ENCODE peak calls at places on chromosomes 2 and 18, in four cellular contexts. One of them, this sample, is unnamed.

GRCh38 chr2:102114851-102115497 is 27.6 kb upstream of the IL1R1 start:
- DNase-seq in activated B cell treated with CpG ODN at 0.5 μM for 24 hours: no peak
- DNase-seq in stimulated activated CD4-positive, alpha-beta T cell treated with anti-CD3 and anti-CD28 coated beads, Interleukin-2, amount 100 ng/mL, for 24 hours: no peak
- DNase-seq in heart left ventricle: no peak
- DNase-seq in this sample: no peak

GRCh38 chr2:60339286-60339685 is 214.2 kb downstream of the BCL11A start:
- DNase-seq in activated B cell treated with CpG ODN at 0.5 μM for 24 hours: no peak
- DNase-seq in stimulated activated CD4-positive, alpha-beta T cell treated with anti-CD3 and anti-CD28 coated beads, Interleukin-2, amount 100 ng/mL, for 24 hours: no peak
- DNase-seq in heart left ventricle: no peak
- DNase-seq in this sample: no peak

GRCh38 chr2:223797811-223798721 is 39.3 kb downstream of the AP1S3 start:
- DNase-seq in activated B cell treated with CpG ODN at 0.5 μM for 24 hours: no peak
- DNase-seq in stimulated activated CD4-positive, alpha-beta T cell treated with anti-CD3 and anti-CD28 coated beads, Interleukin-2, amount 100 ng/mL, for 24 hours: no peak
- DNase-seq in heart left ventricle: no peak
- DNase-seq in this sample: no peak

GRCh38 chr2:232398293-232399034 is 8.2 kb upstream of the ALPG start:
- DNase-seq in activated B cell treated with CpG ODN at 0.5 μM for 24 hours: no peak
- DNase-seq in stimulated activated CD4-positive, alpha-beta T cell treated with anti-CD3 and anti-CD28 coated beads, Interleukin-2, amount 100 ng/mL, for 24 hours: no peak
- DNase-seq in heart left ventricle: no peak
- DNase-seq in this sample: no peak

GRCh38 chr18:1511619-1512311 is 607.1 kb downstream of the ADCYAP1 start:
- DNase-seq in activated B cell treated with CpG ODN at 0.5 μM for 24 hours: no peak
- DNase-seq in stimulated activated CD4-positive, alpha-beta T cell treated with anti-CD3 and anti-CD28 coated beads, Interleukin-2, amount 100 ng/mL, for 24 hours: no peak
- DNase-seq in heart left ventricle: no peak
- DNase-seq in this sample: no peak

GRCh38 chr2:19675003-19675629 is 226.7 kb downstream of the TTC32 start:
- DNase-seq in activated B cell treated with CpG ODN at 0.5 μM for 24 hours: no peak
- DNase-seq in stimulated activated CD4-positive, alpha-beta T cell treated with anti-CD3 and anti-CD28 coated beads, Interleukin-2, amount 100 ng/mL, for 24 hours: no peak
- DNase-seq in heart left ventricle: no peak
- DNase-seq in this sample: no peak

GRCh38 chr2:72985891-72986683 is 68.8 kb downstream of the EMX1 start:
- DNase-seq in activated B cell treated with CpG ODN at 0.5 μM for 24 hours: no peak
- DNase-seq in stimulated activated CD4-positive, alpha-beta T cell treated with anti-CD3 and anti-CD28 coated beads, Interleukin-2, amount 100 ng/mL, for 24 hours: no peak
- DNase-seq in heart left ventricle: no peak
- DNase-seq in this sample: no peak

GRCh38 chr2:96977631-96978195 is 8.7 kb downstream of the FAM178B start:
- DNase-seq in activated B cell treated with CpG ODN at 0.5 μM for 24 hours: no peak
- DNase-seq in stimulated activated CD4-positive, alpha-beta T cell treated with anti-CD3 and anti-CD28 coated beads, Interleukin-2, amount 100 ng/mL, for 24 hours: no peak
- DNase-seq in heart left ventricle: no peak
- DNase-seq in this sample: no peak

GRCh38 chr18:39796413-39796812 is 2158.6 kb upstream of the PIK3C3 start:
- DNase-seq in activated B cell treated with CpG ODN at 0.5 μM for 24 hours: no peak
- DNase-seq in stimulated activated CD4-positive, alpha-beta T cell treated with anti-CD3 and anti-CD28 coated beads, Interleukin-2, amount 100 ng/mL, for 24 hours: no peak
- DNase-seq in heart left ventricle: no peak
- DNase-seq in this sample: no peak

GRCh38 chr18:48795696-48796095 is 155.1 kb downstream of the SMAD7 start:
- DNase-seq in activated B cell treated with CpG ODN at 0.5 μM for 24 hours: no peak
- DNase-seq in stimulated activated CD4-positive, alpha-beta T cell treated with anti-CD3 and anti-CD28 coated beads, Interleukin-2, amount 100 ng/mL, for 24 hours: no peak
- DNase-seq in heart left ventricle: no peak
- DNase-seq in this sample: no peak

GRCh38 chr2:30503692-30504076 is 56.6 kb downstream of the LCLAT1 start:
- DNase-seq in activated B cell treated with CpG ODN at 0.5 μM for 24 hours: no peak
- DNase-seq in stimulated activated CD4-positive, alpha-beta T cell treated with anti-CD3 and anti-CD28 coated beads, Interleukin-2, amount 100 ng/mL, for 24 hours: no peak
- DNase-seq in heart left ventricle: no peak
- DNase-seq in this sample: no peak

GRCh38 chr2:29123584-29124349 is 8.6 kb downstream of the CLIP4 start:
- DNase-seq in activated B cell treated with CpG ODN at 0.5 μM for 24 hours: no peak
- DNase-seq in stimulated activated CD4-positive, alpha-beta T cell treated with anti-CD3 and anti-CD28 coated beads, Interleukin-2, amount 100 ng/mL, for 24 hours: peak
- DNase-seq in heart left ventricle: no peak
- DNase-seq in this sample: no peak

GRCh38 chr2:38907743-38908562 is 18.3 kb downstream of the ARHGEF33 start:
- DNase-seq in activated B cell treated with CpG ODN at 0.5 μM for 24 hours: no peak
- DNase-seq in stimulated activated CD4-positive, alpha-beta T cell treated with anti-CD3 and anti-CD28 coated beads, Interleukin-2, amount 100 ng/mL, for 24 hours: peak
- DNase-seq in heart left ventricle: no peak
- DNase-seq in this sample: no peak

GRCh38 chr18:68428026-68428425 is 286.9 kb downstream of the TMX3 start:
- DNase-seq in activated B cell treated with CpG ODN at 0.5 μM for 24 hours: no peak
- DNase-seq in stimulated activated CD4-positive, alpha-beta T cell treated with anti-CD3 and anti-CD28 coated beads, Interleukin-2, amount 100 ng/mL, for 24 hours: no peak
- DNase-seq in heart left ventricle: peak
- DNase-seq in this sample: peak

GRCh38 chr2:84393829-84394228 is 65.3 kb downstream of the SUCLG1 start:
- DNase-seq in activated B cell treated with CpG ODN at 0.5 μM for 24 hours: no peak
- DNase-seq in stimulated activated CD4-positive, alpha-beta T cell treated with anti-CD3 and anti-CD28 coated beads, Interleukin-2, amount 100 ng/mL, for 24 hours: no peak
- DNase-seq in heart left ventricle: no peak
- DNase-seq in this sample: no peak

GRCh38 chr2:237669628-237670351 is 42.4 kb downstream of the LRRFIP1 start:
- DNase-seq in activated B cell treated with CpG ODN at 0.5 μM for 24 hours: no peak
- DNase-seq in stimulated activated CD4-positive, alpha-beta T cell treated with anti-CD3 and anti-CD28 coated beads, Interleukin-2, amount 100 ng/mL, for 24 hours: no peak
- DNase-seq in heart left ventricle: peak
- DNase-seq in this sample: peak

GRCh38 chr2:237440819-237441281 is 26.9 kb upstream of the COL6A3 start:
- DNase-seq in activated B cell treated with CpG ODN at 0.5 μM for 24 hours: no peak
- DNase-seq in stimulated activated CD4-positive, alpha-beta T cell treated with anti-CD3 and anti-CD28 coated beads, Interleukin-2, amount 100 ng/mL, for 24 hours: peak
- DNase-seq in heart left ventricle: no peak
- DNase-seq in this sample: no peak

GRCh38 chr2:197327776-197328169 is 17.2 kb upstream of the ANKRD44 start:
- DNase-seq in activated B cell treated with CpG ODN at 0.5 μM for 24 hours: no peak
- DNase-seq in stimulated activated CD4-positive, alpha-beta T cell treated with anti-CD3 and anti-CD28 coated beads, Interleukin-2, amount 100 ng/mL, for 24 hours: no peak
- DNase-seq in heart left ventricle: no peak
- DNase-seq in this sample: no peak

GRCh38 chr2:23203383-23203782 is 181.6 kb upstream of the KLHL29 start:
- DNase-seq in activated B cell treated with CpG ODN at 0.5 μM for 24 hours: no peak
- DNase-seq in stimulated activated CD4-positive, alpha-beta T cell treated with anti-CD3 and anti-CD28 coated beads, Interleukin-2, amount 100 ng/mL, for 24 hours: no peak
- DNase-seq in heart left ventricle: no peak
- DNase-seq in this sample: no peak

GRCh38 chr2:172938713-172939375 is 136.8 kb upstream of the MAP3K20 start:
- DNase-seq in activated B cell treated with CpG ODN at 0.5 μM for 24 hours: no peak
- DNase-seq in stimulated activated CD4-positive, alpha-beta T cell treated with anti-CD3 and anti-CD28 coated beads, Interleukin-2, amount 100 ng/mL, for 24 hours: no peak
- DNase-seq in heart left ventricle: no peak
- DNase-seq in this sample: no peak